ENCODE peak calls at places on chromosomes 7 and 10, in six cellular contexts. One of them, this sample, is unnamed.
A peak's percentile ranks its signal among the peaks of the same experiment; 100 is the strongest.

GRCh38 chr7:47416454-47417121 is 165.3 kb downstream of the TNS3 start:
- DNase-seq in suprapubic skin: peak; percentile 50
- DNase-seq in ovary: no peak
- DNase-seq in heart left ventricle: no peak
- DNase-seq in tibial nerve: no peak
- DNase-seq in transverse colon: no peak
- DNase-seq in this sample: no peak

GRCh38 chr7:71770269-71770907 is 638.4 kb downstream of the GALNT17 start:
- DNase-seq in transverse colon: no peak
- DNase-seq in ovary: no peak
- DNase-seq in suprapubic skin: no peak
- DNase-seq in tibial nerve: no peak
- DNase-seq in heart left ventricle: no peak
- DNase-seq in this sample: no peak

GRCh38 chr10:42875792-42876191 is 93.2 kb downstream of the BMS1 start:
- DNase-seq in heart left ventricle: peak; percentile 18
- DNase-seq in transverse colon: no peak
- DNase-seq in ovary: no peak
- DNase-seq in suprapubic skin: no peak
- DNase-seq in tibial nerve: no peak
- DNase-seq in this sample: peak; percentile 80

GRCh38 chr10:120729508-120729907 is 121.7 kb upstream of the WDR11 start:
- DNase-seq in heart left ventricle: no peak
- DNase-seq in suprapubic skin: no peak
- DNase-seq in ovary: no peak
- DNase-seq in tibial nerve: no peak
- DNase-seq in transverse colon: no peak
- DNase-seq in this sample: no peak

GRCh38 chr10:61397175-61397986 is 55.8 kb downstream of the TMEM26 start:
- DNase-seq in tibial nerve: no peak
- DNase-seq in suprapubic skin: no peak
- DNase-seq in ovary: no peak
- DNase-seq in transverse colon: no peak
- DNase-seq in heart left ventricle: no peak
- DNase-seq in this sample: no peak

GRCh38 chr7:45255187-45255586 is 97.6 kb downstream of the RAMP3 start:
- DNase-seq in heart left ventricle: no peak
- DNase-seq in transverse colon: no peak
- DNase-seq in suprapubic skin: no peak
- DNase-seq in ovary: no peak
- DNase-seq in tibial nerve: no peak
- DNase-seq in this sample: no peak

GRCh38 chr7:38748056-38748610 is 117.0 kb upstream of the AMPH start:
- DNase-seq in suprapubic skin: no peak
- DNase-seq in tibial nerve: no peak
- DNase-seq in ovary: no peak
- DNase-seq in heart left ventricle: no peak
- DNase-seq in transverse colon: no peak
- DNase-seq in this sample: no peak

GRCh38 chr10:50395279-50395678 is 144.0 kb upstream of the ASAH2 start:
- DNase-seq in ovary: no peak
- DNase-seq in tibial nerve: peak; percentile 34
- DNase-seq in transverse colon: no peak
- DNase-seq in heart left ventricle: no peak
- DNase-seq in suprapubic skin: no peak
- DNase-seq in this sample: peak; percentile 45

GRCh38 chr7:82839555-82839954 is 323.1 kb downstream of the PCLO start:
- DNase-seq in heart left ventricle: no peak
- DNase-seq in ovary: no peak
- DNase-seq in suprapubic skin: no peak
- DNase-seq in transverse colon: no peak
- DNase-seq in tibial nerve: no peak
- DNase-seq in this sample: no peak

GRCh38 chr10:23263441-23264164 is 71.5 kb downstream of the PTF1A start:
- DNase-seq in transverse colon: no peak
- DNase-seq in suprapubic skin: no peak
- DNase-seq in ovary: no peak
- DNase-seq in heart left ventricle: no peak
- DNase-seq in tibial nerve: no peak
- DNase-seq in this sample: no peak

GRCh38 chr10:31888442-31888841 is 40.2 kb downstream of the ARHGAP12 start:
- DNase-seq in ovary: no peak
- DNase-seq in tibial nerve: no peak
- DNase-seq in heart left ventricle: no peak
- DNase-seq in suprapubic skin: no peak
- DNase-seq in transverse colon: no peak
- DNase-seq in this sample: no peak

GRCh38 chr10:51501396-51501795 is 198.0 kb downstream of the CSTF2T start:
- DNase-seq in transverse colon: no peak
- DNase-seq in tibial nerve: no peak
- DNase-seq in suprapubic skin: no peak
- DNase-seq in heart left ventricle: no peak
- DNase-seq in ovary: no peak
- DNase-seq in this sample: no peak

GRCh38 chr7:134778941-134779740 is at the start of gene CALD1:
- DNase-seq in suprapubic skin: peak; percentile 80
- DNase-seq in transverse colon: peak; percentile 67
- DNase-seq in ovary: peak; percentile 69
- DNase-seq in heart left ventricle: peak; percentile 81
- DNase-seq in tibial nerve: peak; percentile 76
- DNase-seq in this sample: peak; percentile 48
- TF ChIP-seq POLR2A in suprapubic skin: peak; percentile 38
- TF ChIP-seq POLR2A in transverse colon: peak; percentile 76
- TF ChIP-seq POLR2A in ovary: peak; percentile 36
- TF ChIP-seq POLR2A in heart left ventricle: peak; percentile 82
- TF ChIP-seq POLR2A in tibial nerve: peak; percentile 73
- TF ChIP-seq POLR2A in this sample: no peak

GRCh38 chr10:94545277-94546057 is at the start of gene HELLS:
- DNase-seq in suprapubic skin: peak; percentile 86
- DNase-seq in tibial nerve: peak; percentile 62
- DNase-seq in transverse colon: peak; percentile 84
- DNase-seq in ovary: peak; percentile 86
- DNase-seq in heart left ventricle: peak; percentile 78
- DNase-seq in this sample: peak; percentile 83
- TF ChIP-seq POLR2A in suprapubic skin: no peak
- TF ChIP-seq POLR2A in tibial nerve: no peak
- TF ChIP-seq POLR2A in transverse colon: no peak
- TF ChIP-seq POLR2A in ovary: no peak
- TF ChIP-seq POLR2A in heart left ventricle: no peak
- TF ChIP-seq POLR2A in this sample: no peak

GRCh38 chr7:29950480-29950879 is 39.1 kb downstream of the SCRN1 start:
- DNase-seq in suprapubic skin: no peak
- DNase-seq in heart left ventricle: no peak
- DNase-seq in ovary: no peak
- DNase-seq in transverse colon: no peak
- DNase-seq in tibial nerve: no peak
- DNase-seq in this sample: no peak
- TF ChIP-seq POLR2A in suprapubic skin: no peak
- TF ChIP-seq POLR2A in heart left ventricle: no peak
- TF ChIP-seq POLR2A in ovary: no peak
- TF ChIP-seq POLR2A in transverse colon: no peak
- TF ChIP-seq POLR2A in tibial nerve: no peak
- TF ChIP-seq POLR2A in this sample: no peak

DNA sequence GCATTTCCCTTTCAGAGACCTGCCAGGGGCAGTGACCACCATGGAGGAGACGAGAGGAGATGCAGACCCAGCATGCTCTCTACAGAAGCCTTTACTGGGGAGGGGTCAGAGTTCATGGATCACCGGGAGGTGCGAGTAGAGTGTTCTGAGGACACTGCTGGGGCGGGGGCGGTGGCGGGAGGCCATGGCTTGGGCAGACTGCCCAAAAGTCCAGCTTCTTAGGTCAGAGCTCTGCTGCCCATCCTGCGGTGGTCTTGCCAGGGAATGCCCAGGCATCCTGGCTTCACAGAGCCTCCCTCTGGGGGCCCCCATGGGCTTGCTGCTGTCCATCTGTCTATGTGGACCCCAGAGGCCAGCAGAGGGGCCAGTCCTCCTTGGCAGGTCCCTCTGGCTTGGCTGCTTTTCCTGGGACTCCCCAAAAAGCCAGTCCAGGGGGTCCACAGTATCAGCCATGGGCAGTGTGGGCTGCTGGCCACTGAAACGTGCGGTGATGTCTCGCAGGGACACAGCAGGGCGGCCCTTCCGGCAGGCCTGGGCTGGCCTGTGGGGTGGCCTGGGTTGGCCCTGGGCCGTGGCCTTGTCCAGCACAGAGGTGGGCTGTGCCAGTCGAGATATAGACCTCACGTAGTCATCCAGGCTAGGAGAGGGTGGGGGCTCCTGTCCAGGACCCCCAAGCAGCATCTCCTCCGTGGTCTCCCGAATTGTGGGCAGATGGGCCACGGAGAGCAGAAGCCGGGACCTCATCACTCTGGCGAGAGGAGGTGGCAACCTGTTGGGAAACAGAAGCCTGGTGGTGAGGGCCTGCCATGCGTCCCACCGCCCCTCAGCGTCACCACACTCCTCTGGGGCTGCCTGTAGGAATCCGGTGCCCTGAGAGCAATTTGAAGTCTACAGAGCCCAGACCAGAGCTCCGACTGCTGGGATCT is 1.1 kb downstream of the DEPP1 start:
- DNase-seq in ovary: peak; percentile 67
- DNase-seq in tibial nerve: no peak
- DNase-seq in transverse colon: peak; percentile 20
- DNase-seq in heart left ventricle: no peak
- DNase-seq in suprapubic skin: peak; percentile 83
- DNase-seq in this sample: no peak
- TF ChIP-seq POLR2A in ovary: peak; percentile 9
- TF ChIP-seq POLR2A in tibial nerve: peak; percentile 24
- TF ChIP-seq POLR2A in transverse colon: no peak
- TF ChIP-seq POLR2A in heart left ventricle: no peak
- TF ChIP-seq POLR2A in suprapubic skin: no peak
- TF ChIP-seq POLR2A in this sample: no peak

GRCh38 chr10:93461807-93462178 is 20.3 kb downstream of the MYOF start:
- DNase-seq in heart left ventricle: no peak
- DNase-seq in tibial nerve: no peak
- DNase-seq in ovary: no peak
- DNase-seq in transverse colon: no peak
- DNase-seq in suprapubic skin: no peak
- DNase-seq in this sample: no peak

GRCh38 chr10:93456480-93456879 is 25.7 kb downstream of the MYOF start:
- DNase-seq in heart left ventricle: no peak
- DNase-seq in tibial nerve: no peak
- DNase-seq in transverse colon: no peak
- DNase-seq in suprapubic skin: no peak
- DNase-seq in ovary: no peak
- DNase-seq in this sample: no peak

GRCh38 chr10:93461124-93461806 is 20.9 kb downstream of the MYOF start:
- DNase-seq in transverse colon: no peak
- DNase-seq in suprapubic skin: peak; percentile 18
- DNase-seq in tibial nerve: no peak
- DNase-seq in heart left ventricle: no peak
- DNase-seq in ovary: no peak
- DNase-seq in this sample: no peak

GRCh38 chr10:93457511-93457910 is 24.6 kb downstream of the MYOF start:
- DNase-seq in suprapubic skin: no peak
- DNase-seq in heart left ventricle: no peak
- DNase-seq in tibial nerve: no peak
- DNase-seq in transverse colon: no peak
- DNase-seq in ovary: no peak
- DNase-seq in this sample: no peak

GRCh38 chr10:93458821-93459257 is 23.3 kb downstream of the MYOF start:
- DNase-seq in tibial nerve: peak; percentile 86
- DNase-seq in suprapubic skin: no peak
- DNase-seq in heart left ventricle: peak; percentile 75
- DNase-seq in transverse colon: peak; percentile 63
- DNase-seq in ovary: peak; percentile 64
- DNase-seq in this sample: peak; percentile 90
- TF ChIP-seq POLR2A in tibial nerve: no peak
- TF ChIP-seq POLR2A in suprapubic skin: no peak
- TF ChIP-seq POLR2A in heart left ventricle: no peak
- TF ChIP-seq POLR2A in transverse colon: no peak
- TF ChIP-seq POLR2A in ovary: no peak
- TF ChIP-seq POLR2A in this sample: no peak

DNA sequence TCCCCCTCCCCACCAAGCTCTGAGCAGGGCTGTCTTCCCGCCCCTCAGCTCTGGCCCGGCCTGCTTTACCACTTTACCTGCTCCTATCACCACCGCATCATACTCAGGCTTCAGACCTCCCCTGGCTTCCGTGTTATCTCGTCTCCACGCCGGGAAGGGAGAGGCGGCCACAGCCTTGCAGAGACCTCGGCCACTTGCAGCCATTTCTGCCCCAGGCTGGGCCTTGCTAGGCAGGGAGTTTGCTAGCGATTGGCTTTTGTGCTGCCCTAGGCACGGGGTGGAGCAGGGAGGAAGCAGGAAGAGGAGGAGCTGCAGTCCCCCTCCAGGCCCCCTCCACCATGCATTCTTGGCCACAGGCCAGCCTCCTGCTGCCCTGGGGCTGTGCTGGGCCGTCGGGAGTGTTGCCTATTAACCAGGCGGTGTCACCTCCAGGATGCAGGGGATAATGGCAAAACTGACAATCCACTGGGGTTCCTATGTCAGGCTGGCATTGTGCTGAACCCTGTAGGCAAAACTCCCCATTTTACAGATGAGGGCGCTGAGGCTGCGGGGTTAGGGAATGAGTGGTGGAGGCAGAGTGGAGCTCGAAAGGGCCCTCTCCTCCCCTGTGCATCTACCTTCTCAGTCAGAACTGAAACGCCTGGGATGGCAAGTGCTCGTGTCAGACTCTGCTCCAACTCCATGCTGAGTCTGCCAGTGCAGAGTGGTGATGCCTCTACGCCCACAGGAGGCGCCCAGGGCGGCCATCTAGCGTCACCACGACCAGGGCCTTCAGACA is at the start of gene PYROXD2:
- DNase-seq in tibial nerve: peak; percentile 85
- DNase-seq in ovary: peak; percentile 92
- DNase-seq in transverse colon: peak; percentile 93
- DNase-seq in suprapubic skin: peak; percentile 94
- DNase-seq in heart left ventricle: peak; percentile 93
- DNase-seq in this sample: peak; percentile 94
- TF ChIP-seq POLR2A in tibial nerve: peak; percentile 68
- TF ChIP-seq POLR2A in ovary: peak; percentile 26
- TF ChIP-seq POLR2A in transverse colon: peak; percentile 90
- TF ChIP-seq POLR2A in suprapubic skin: peak; percentile 50
- TF ChIP-seq POLR2A in heart left ventricle: peak; percentile 78
- TF ChIP-seq POLR2A in this sample: peak; percentile 92

This sample was measured in adrenal gland.